ENCODE peak calls at places on chromosome 10, in six cellular contexts. W, B, E, J, Z and K are unnamed samples.

GRCh38 chr10:30493609-30494530 is 59.9 kb downstream of the MAP3K8 start:
- DNase-seq in W (no peak), B (peak), E (no peak), J (peak), Z (no peak), K (no peak)

GRCh38 chr10:33236916-33237315 is 97.6 kb downstream of the NRP1 start:
- DNase-seq in W (no peak), B (no peak), E (no peak), J (no peak), Z (no peak), K (no peak)

GRCh38 chr10:110820321-110820814 is 51.4 kb upstream of the PDCD4 start:
- DNase-seq in W (no peak), B (peak), E (no peak), J (no peak), Z (no peak), K (no peak)

GRCh38 chr10:6182454-6183098 is 20.2 kb upstream of the PFKFB3 start:
- DNase-seq in W (peak), B (no peak), E (no peak), J (no peak), Z (no peak), K (no peak)

GRCh38 chr10:70494536-70494935 is 16.0 kb downstream of the PALD1 start:
- DNase-seq in W (no peak), B (no peak), E (no peak), J (no peak), Z (no peak), K (no peak)

GRCh38 chr10:120392245-120392644 is 64.8 kb upstream of the PLPP4 start:
- DNase-seq in W (no peak), B (no peak), E (no peak), J (no peak), Z (no peak), K (no peak)

GRCh38 chr10:131131726-131132561 is 179.6 kb downstream of the TCERG1L start:
- DNase-seq in W (no peak), B (no peak), E (no peak), J (no peak), Z (no peak), K (no peak)

GRCh38 chr10:1432161-1432560 is 305.2 kb downstream of the ADARB2 start:
- DNase-seq in W (no peak), B (no peak), E (no peak), J (no peak), Z (peak), K (no peak)

GRCh38 chr10:43067391-43068135 is 9.3 kb upstream of the RET start:
- DNase-seq in W (no peak), B (no peak), E (no peak), J (no peak), Z (no peak), K (no peak)

GRCh38 chr10:48634198-48634983 is 29.5 kb upstream of the ARHGAP22 start:
- DNase-seq in W (no peak), B (peak), E (no peak), J (peak), Z (no peak), K (no peak)